ENCODE peak calls at places on chromosome 13, in four cellular contexts. One of them, this sample, is unnamed. For H3K9me3, the result is how much of the 10 kb centered on the place peaks cover.

GRCh38 chr13:74144269-74144668 is 10.1 kb upstream of the KLF12 start:
- DNase-seq in left lung: no peak
- DNase-seq in CD8-positive, alpha-beta T cell: no peak
- DNase-seq in astrocyte: no peak
- DNase-seq in this sample: no peak

GRCh38 chr13:103547914-103548313 is 481.7 kb upstream of the SLC10A2 start:
- DNase-seq in left lung: no peak
- DNase-seq in CD8-positive, alpha-beta T cell: no peak
- DNase-seq in astrocyte: no peak
- DNase-seq in this sample: no peak

GRCh38 chr13:103471896-103472295 is 405.7 kb upstream of the SLC10A2 start:
- DNase-seq in CD8-positive, alpha-beta T cell: no peak
- DNase-seq in astrocyte: no peak
- DNase-seq in left lung: no peak
- DNase-seq in this sample: no peak

GRCh38 chr13:46648166-46648607 is 95.2 kb downstream of the LRCH1 start:
- DNase-seq in CD8-positive, alpha-beta T cell: no peak
- DNase-seq in left lung: no peak
- DNase-seq in astrocyte: no peak
- DNase-seq in this sample: peak

GRCh38 chr13:69477451-69477850 is 630.2 kb upstream of the ATXN8OS start:
- DNase-seq in CD8-positive, alpha-beta T cell: no peak
- DNase-seq in astrocyte: no peak
- DNase-seq in left lung: no peak
- DNase-seq in this sample: no peak

GRCh38 chr13:32428581-32429072 is 697 bp upstream of the N4BP2L1 start:
- DNase-seq in left lung: no peak
- DNase-seq in CD8-positive, alpha-beta T cell: no peak
- DNase-seq in astrocyte: no peak
- DNase-seq in this sample: no peak

GRCh38 chr13:73250061-73250460 is 191.3 kb downstream of the KLF5 start:
- DNase-seq in left lung: no peak
- DNase-seq in CD8-positive, alpha-beta T cell: no peak
- DNase-seq in astrocyte: no peak
- DNase-seq in this sample: no peak

GRCh38 chr13:67353891-67354459 is 123.8 kb upstream of the PCDH9 start:
- DNase-seq in left lung: no peak
- DNase-seq in astrocyte: peak
- DNase-seq in CD8-positive, alpha-beta T cell: no peak
- DNase-seq in this sample: peak

GRCh38 chr13:75307370-75307984 is 174.5 kb downstream of the TBC1D4 start:
- DNase-seq in astrocyte: peak
- DNase-seq in left lung: no peak
- DNase-seq in CD8-positive, alpha-beta T cell: no peak
- DNase-seq in this sample: no peak

GRCh38 chr13:86563308-86563707 is 764.1 kb upstream of the SLITRK6 start:
- DNase-seq in left lung: no peak
- DNase-seq in CD8-positive, alpha-beta T cell: no peak
- DNase-seq in astrocyte: peak
- DNase-seq in this sample: no peak

GRCh38 chr13:87999141-87999765 is 328.1 kb downstream of the SLITRK5 start:
- DNase-seq in astrocyte: peak
- DNase-seq in CD8-positive, alpha-beta T cell: no peak
- DNase-seq in left lung: no peak
- DNase-seq in this sample: no peak

GRCh38 chr13:113400621-113401451 is 36.9 kb upstream of the GRTP1 start:
- DNase-seq in CD8-positive, alpha-beta T cell: no peak
- DNase-seq in left lung: peak
- DNase-seq in astrocyte: no peak
- DNase-seq in this sample: peak

GRCh38 chr13:105820415-105820814 is 715.0 kb downstream of the EFNB2 start:
- DNase-seq in astrocyte: no peak
- DNase-seq in CD8-positive, alpha-beta T cell: no peak
- DNase-seq in left lung: no peak
- DNase-seq in this sample: no peak

GRCh38 chr13:72782717-72783116 is 784 bp downstream of the PIBF1 start:
- DNase-seq in astrocyte: peak
- DNase-seq in CD8-positive, alpha-beta T cell: no peak
- DNase-seq in left lung: no peak
- DNase-seq in this sample: no peak

GRCh38 chr13:20774746-20775145 is 985 bp upstream of the EEF1AKMT1 start:
- DNase-seq in left lung: no peak
- DNase-seq in CD8-positive, alpha-beta T cell: no peak
- DNase-seq in astrocyte: no peak
- DNase-seq in this sample: no peak

GRCh38 chr13:37001921-37002250 is 1.3 kb downstream of the EXOSC8 start:
- DNase-seq in astrocyte: no peak
- DNase-seq in left lung: no peak
- DNase-seq in CD8-positive, alpha-beta T cell: no peak
- DNase-seq in this sample: no peak

GRCh38 chr13:93867481-93867880 is 612.0 kb downstream of the DCT start:
- DNase-seq in CD8-positive, alpha-beta T cell: no peak
- DNase-seq in left lung: no peak
- DNase-seq in astrocyte: peak
- DNase-seq in this sample: no peak

GRCh38 chr13:22220186-22221160 is 549.6 kb downstream of the FGF9 start:
- DNase-seq in astrocyte: no peak
- DNase-seq in left lung: no peak
- DNase-seq in CD8-positive, alpha-beta T cell: no peak
- DNase-seq in this sample: no peak

GRCh38 chr13:33611016-33611805 is 206.7 kb upstream of the RFC3 start:
- DNase-seq in CD8-positive, alpha-beta T cell: no peak
- DNase-seq in astrocyte: peak
- DNase-seq in left lung: no peak
- DNase-seq in this sample: no peak

GRCh38 chr13:42400188-42400833 is 128.4 kb downstream of the AKAP11 start:
- DNase-seq in left lung: no peak
- DNase-seq in CD8-positive, alpha-beta T cell: no peak
- DNase-seq in astrocyte: no peak
- DNase-seq in this sample: no peak
- H3K9me3 ChIP-seq in left lung: under half
- H3K9me3 ChIP-seq in CD8-positive, alpha-beta T cell: under half
- H3K9me3 ChIP-seq in astrocyte: under half
- H3K9me3 ChIP-seq in this sample: under half

GRCh38 chr13:19117913-19118739 is 63.5 kb downstream of the TUBA3C start:
- DNase-seq in CD8-positive, alpha-beta T cell: no peak
- DNase-seq in astrocyte: no peak
- DNase-seq in left lung: no peak
- DNase-seq in this sample: no peak
- H3K9me3 ChIP-seq in CD8-positive, alpha-beta T cell: under half
- H3K9me3 ChIP-seq in astrocyte: under half
- H3K9me3 ChIP-seq in left lung: under half
- H3K9me3 ChIP-seq in this sample: under half

GRCh38 chr13:79913141-79913827 is 427.6 kb downstream of the SPRY2 start:
- DNase-seq in astrocyte: no peak
- DNase-seq in left lung: no peak
- DNase-seq in CD8-positive, alpha-beta T cell: no peak
- DNase-seq in this sample: no peak

GRCh38 chr13:79919109-79919508 is 421.8 kb downstream of the SPRY2 start:
- DNase-seq in astrocyte: no peak
- DNase-seq in left lung: no peak
- DNase-seq in CD8-positive, alpha-beta T cell: no peak
- DNase-seq in this sample: no peak

GRCh38 chr13:79917628-79918027 is 423.3 kb downstream of the SPRY2 start:
- DNase-seq in CD8-positive, alpha-beta T cell: no peak
- DNase-seq in astrocyte: no peak
- DNase-seq in left lung: no peak
- DNase-seq in this sample: no peak

GRCh38 chr13:79915386-79915785 is 425.5 kb downstream of the SPRY2 start:
- DNase-seq in left lung: no peak
- DNase-seq in astrocyte: no peak
- DNase-seq in CD8-positive, alpha-beta T cell: no peak
- DNase-seq in this sample: peak

DNA sequence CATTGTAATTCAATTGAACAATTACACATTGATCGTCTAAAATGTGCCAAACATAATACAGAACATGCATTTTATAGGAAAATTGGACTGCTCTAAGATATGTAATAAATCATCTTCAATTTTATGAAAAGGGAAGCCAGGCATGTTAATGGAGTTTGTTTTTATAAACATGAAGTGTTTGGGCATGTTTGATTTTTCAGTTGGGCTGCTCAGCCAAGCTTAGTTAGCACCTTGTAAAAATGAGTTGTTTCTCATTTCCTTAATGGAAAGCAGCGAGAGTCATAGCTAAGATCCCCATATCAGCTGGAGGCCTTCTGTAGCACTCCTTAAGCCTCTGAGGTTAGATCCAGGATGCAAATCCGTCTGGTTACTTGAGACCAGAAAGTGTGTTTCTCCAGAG is 422.3 kb downstream of the SPRY2 start:
- DNase-seq in left lung: no peak
- DNase-seq in astrocyte: no peak
- DNase-seq in CD8-positive, alpha-beta T cell: no peak
- DNase-seq in this sample: peak
- H3K9me3 ChIP-seq in left lung: under half
- H3K9me3 ChIP-seq in astrocyte: under half
- H3K9me3 ChIP-seq in CD8-positive, alpha-beta T cell: under half
- H3K9me3 ChIP-seq in this sample: under half

DNA sequence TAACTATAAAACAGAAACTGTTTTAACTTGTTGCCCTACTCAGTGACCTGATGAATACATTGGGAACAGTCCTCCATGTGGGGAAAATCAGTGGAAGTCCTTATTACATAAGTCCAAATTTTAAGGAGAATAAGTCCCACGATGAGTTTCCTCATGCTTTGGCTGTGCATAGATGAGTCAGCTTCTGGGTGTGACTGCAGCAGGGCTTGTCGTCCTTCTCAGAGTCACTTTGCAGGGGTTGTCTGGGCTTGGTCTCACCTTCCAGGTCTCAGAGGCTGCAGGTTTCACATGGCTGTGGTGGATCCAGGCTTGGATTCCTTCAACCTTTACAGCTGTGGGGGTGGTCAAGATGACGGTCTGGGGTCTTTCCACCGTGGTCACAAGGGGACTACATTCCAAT is 85.6 kb downstream of the SLC25A15 start:
- DNase-seq in left lung: no peak
- DNase-seq in astrocyte: no peak
- DNase-seq in CD8-positive, alpha-beta T cell: no peak
- DNase-seq in this sample: no peak
- H3K9me3 ChIP-seq in left lung: under half
- H3K9me3 ChIP-seq in astrocyte: under half
- H3K9me3 ChIP-seq in CD8-positive, alpha-beta T cell: under half
- H3K9me3 ChIP-seq in this sample: under half

GRCh38 chr13:99974296-99974938 is 2.9 kb upstream of the ZIC5 start:
- DNase-seq in left lung: peak
- DNase-seq in astrocyte: no peak
- DNase-seq in CD8-positive, alpha-beta T cell: no peak
- DNase-seq in this sample: no peak
- H3K9me3 ChIP-seq in left lung: under half
- H3K9me3 ChIP-seq in astrocyte: under half
- H3K9me3 ChIP-seq in CD8-positive, alpha-beta T cell: under half
- H3K9me3 ChIP-seq in this sample: under half

DNA sequence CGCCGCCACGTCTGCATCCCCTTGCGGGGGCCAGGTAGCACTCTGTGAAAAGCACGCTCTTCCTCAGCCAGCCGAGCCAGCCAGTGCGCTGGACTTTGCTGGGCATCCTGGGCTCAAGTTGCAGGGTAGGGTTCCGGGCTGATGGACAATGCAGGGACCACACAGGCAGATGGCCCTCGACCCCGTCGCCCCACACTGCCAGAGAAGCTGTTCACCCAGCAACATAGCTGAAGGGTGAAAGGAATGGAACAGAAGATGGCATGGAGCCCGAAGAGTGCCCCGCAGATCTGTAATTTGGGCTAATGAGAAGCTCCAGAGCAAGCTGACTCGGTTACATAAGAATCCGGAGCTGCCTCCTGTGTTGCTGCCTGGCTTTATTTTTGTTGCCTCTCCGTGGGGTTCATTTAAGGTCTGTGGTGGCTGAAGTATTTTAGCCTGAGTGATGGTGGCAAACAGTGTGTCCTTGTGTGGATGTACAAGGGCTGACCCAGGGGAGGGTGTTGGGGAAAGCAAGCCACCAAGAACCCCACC is 105.8 kb downstream of the SOX1 start:
- DNase-seq in astrocyte: no peak
- DNase-seq in CD8-positive, alpha-beta T cell: no peak
- DNase-seq in left lung: no peak
- DNase-seq in this sample: no peak
- H3K9me3 ChIP-seq in astrocyte: under half
- H3K9me3 ChIP-seq in CD8-positive, alpha-beta T cell: under half
- H3K9me3 ChIP-seq in left lung: under half
- H3K9me3 ChIP-seq in this sample: under half

GRCh38 chr13:65028101-65028500 is 2202.0 kb downstream of the PCDH9 start:
- DNase-seq in CD8-positive, alpha-beta T cell: no peak
- DNase-seq in astrocyte: no peak
- DNase-seq in left lung: no peak
- DNase-seq in this sample: no peak

DNA sequence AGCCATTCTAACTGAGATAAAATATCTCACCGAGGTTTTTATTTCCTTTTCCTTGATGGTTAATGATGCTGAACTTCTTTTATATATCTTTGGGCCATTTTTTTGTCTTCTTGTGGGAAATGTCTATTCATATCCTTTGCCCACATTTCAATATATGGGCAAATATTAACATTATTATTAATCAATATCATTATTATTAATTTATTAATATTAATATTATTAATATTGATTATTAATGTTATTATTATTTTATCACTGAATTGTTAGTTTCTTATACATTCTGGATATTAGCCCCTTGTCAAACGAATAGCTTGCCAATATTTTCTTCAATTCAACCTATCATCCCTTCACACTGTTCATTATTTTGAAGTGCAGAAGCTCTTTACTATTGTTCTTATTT is 2203.6 kb downstream of the PCDH9 start:
- DNase-seq in left lung: no peak
- DNase-seq in astrocyte: no peak
- DNase-seq in CD8-positive, alpha-beta T cell: no peak
- DNase-seq in this sample: no peak
- H3K9me3 ChIP-seq in left lung: under half
- H3K9me3 ChIP-seq in astrocyte: under half
- H3K9me3 ChIP-seq in CD8-positive, alpha-beta T cell: under half
- H3K9me3 ChIP-seq in this sample: under half

DNA sequence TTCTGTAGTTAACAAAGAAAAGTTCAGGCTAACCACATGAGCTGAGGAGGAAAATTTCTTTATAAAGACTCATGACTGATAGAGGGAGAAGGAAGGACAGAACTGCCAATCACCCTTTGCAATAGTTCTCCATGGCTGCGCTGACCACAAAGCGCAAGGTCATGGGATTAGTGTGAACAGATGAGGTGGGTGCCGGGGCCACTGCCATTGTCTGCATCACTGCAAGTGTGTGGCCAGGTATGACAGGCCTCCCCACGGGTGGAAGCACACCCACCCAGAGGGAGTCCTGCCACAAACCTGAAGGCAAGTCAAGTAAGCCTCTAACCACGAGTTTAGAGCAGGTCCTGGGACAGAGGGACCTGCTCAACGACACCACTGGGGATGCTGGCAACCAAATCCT is 128.1 kb downstream of the TUBA3C start:
- DNase-seq in left lung: no peak
- DNase-seq in CD8-positive, alpha-beta T cell: no peak
- DNase-seq in astrocyte: no peak
- DNase-seq in this sample: no peak
- H3K9me3 ChIP-seq in left lung: under half
- H3K9me3 ChIP-seq in CD8-positive, alpha-beta T cell: under half
- H3K9me3 ChIP-seq in astrocyte: under half
- H3K9me3 ChIP-seq in this sample: under half

This sample was measured in WERI-Rb-1.